ENCODE peak calls at places on chromosomes 4 and X, in eight cellular contexts. F, J, O, N, K, I, S and L are unnamed samples.

GRCh38 chrX:145190801-145191389 is 56.4 kb upstream of the SPANXN1 start:
- DNase-seq in O (no peak), S (no peak), N (peak; percentile 76), F (no peak), K (peak; percentile 0), I (no peak), J (no peak), L (no peak)

GRCh38 chr4:137531951-137532868 is at the start of gene PCDH18:
- DNase-seq in I (peak; percentile 98), F (peak; percentile 34), K (peak; percentile 99), N (no peak), O (no peak), J (peak; percentile 97), S (peak; percentile 96), L (peak; percentile 90)

GRCh38 chrX:123432362-123433150 is 248.5 kb downstream of the GRIA3 start:
- DNase-seq in N (no peak), J (no peak), I (no peak), O (no peak), S (no peak), F (no peak), K (no peak), L (no peak)

GRCh38 chrX:20711366-20711765 is 444.7 kb upstream of the RPS6KA3 start:
- DNase-seq in S (no peak), I (no peak), O (no peak), N (no peak), J (no peak), K (no peak), F (no peak), L (no peak)

GRCh38 chr4:92599044-92599443 is 295.3 kb downstream of the GRID2 start:
- DNase-seq in F (no peak), K (peak; percentile 23), S (no peak), N (no peak), J (no peak), O (no peak), I (no peak), L (no peak)

GRCh38 chrX:11758400-11759171 is 549 bp downstream of the MSL3 start:
- DNase-seq in O (peak; percentile 81), K (peak; percentile 80), N (peak; percentile 94), F (peak; percentile 96), J (peak; percentile 91), I (peak; percentile 73), S (peak; percentile 49), L (peak; percentile 78)

GRCh38 chr4:169342906-169343560 is 72.3 kb upstream of the SH3RF1 start:
- DNase-seq in O (no peak), K (no peak), S (peak; percentile 62), I (peak; percentile 41), J (no peak), F (no peak), N (no peak), L (no peak)

GRCh38 chrX:130118396-130118795 is 8.1 kb upstream of the ELF4 start:
- DNase-seq in I (peak; percentile 81), K (peak; percentile 78), J (no peak), F (no peak), O (no peak), S (peak; percentile 85), N (peak; percentile 47), L (peak; percentile 88)

GRCh38 chr4:139420652-139421051 is 33.3 kb upstream of the RAB33B start:
- DNase-seq in I (no peak), S (no peak), O (no peak), K (no peak), N (no peak), F (no peak), J (no peak), L (no peak)

GRCh38 chrX:41145920-41146608 is 60.8 kb downstream of the USP9X start:
- DNase-seq in I (peak; percentile 92), J (no peak), K (peak; percentile 89), S (peak; percentile 91), O (no peak), F (no peak), N (no peak), L (peak; percentile 69)

GRCh38 chr4:137531121-137531520 is 1.2 kb downstream of the PCDH18 start:
- DNase-seq in S (no peak), J (no peak), I (peak; percentile 65), O (no peak), F (no peak), N (no peak), K (peak; percentile 81), L (no peak)

GRCh38 chrX:123173833-123174232 is 10.2 kb upstream of the GRIA3 start:
- DNase-seq in O (no peak), I (no peak), F (no peak), N (peak; percentile 71), K (peak; percentile 0), S (no peak), J (no peak), L (no peak)

GRCh38 chr4:119209077-119209476 is 3.4 kb upstream of the USP53 start:
- DNase-seq in F (no peak), K (peak; percentile 90), N (no peak), S (peak; percentile 89), O (no peak), J (no peak), I (peak; percentile 96), L (peak; percentile 83)

GRCh38 chr4:140602714-140603113 is 34.0 kb upstream of the UCP1 start:
- DNase-seq in O (no peak), F (no peak), I (no peak), K (no peak), J (no peak), N (no peak), S (no peak), L (no peak)

GRCh38 chrX:119105826-119106225 is 21.8 kb downstream of the KIAA1210 start:
- DNase-seq in F (no peak), O (no peak), I (peak; percentile 19), K (peak; percentile 43), N (no peak), S (peak; percentile 62), J (no peak), L (no peak)

GRCh38 chr4:123588631-123589223 is 192.1 kb downstream of the SPRY1 start:
- DNase-seq in N (no peak), F (no peak), I (peak; percentile 60), J (peak; percentile 78), S (peak; percentile 81), K (peak; percentile 42), O (no peak), L (no peak)

GRCh38 chr4:102497986-102498385 is 3.2 kb upstream of the NFKB1 start:
- DNase-seq in F (no peak), N (no peak), I (no peak), O (no peak), J (no peak), S (no peak), K (no peak), L (no peak)

GRCh38 chr4:87103691-87104187 is 116.7 kb downstream of the KLHL8 start:
- DNase-seq in K (peak; percentile 83), N (no peak), F (no peak), S (peak; percentile 83), J (no peak), I (peak; percentile 84), O (no peak), L (peak; percentile 84)

GRCh38 chr4:23023121-23023520 is 330.4 kb downstream of the GBA3 start:
- DNase-seq in F (no peak), S (no peak), K (no peak), O (no peak), J (no peak), N (no peak), I (no peak), L (no peak)

GRCh38 chr4:139229534-139230039 is 50.4 kb downstream of the MGARP start:
- DNase-seq in S (peak; percentile 36), N (peak; percentile 77), J (no peak), O (no peak), I (peak; percentile 68), K (peak; percentile 81), F (no peak), L (peak; percentile 64)

GRCh38 chr4:173038192-173038896 is 130.3 kb upstream of the GALNT7 start:
- DNase-seq in N (no peak), K (no peak), F (no peak), S (no peak), J (no peak), I (no peak), O (no peak), L (peak; percentile 16)

GRCh38 chr4:169348541-169348940 is 77.8 kb upstream of the SH3RF1 start:
- DNase-seq in J (no peak), O (no peak), N (no peak), I (no peak), K (no peak), F (no peak), S (no peak), L (no peak)

GRCh38 chr4:31518796-31519250 is 798.7 kb downstream of the PCDH7 start:
- DNase-seq in J (no peak), O (no peak), F (no peak), I (peak; percentile 32), S (peak; percentile 62), N (no peak), K (peak; percentile 81), L (no peak)

GRCh38 chr4:167168611-167169010 is 65.7 kb downstream of the SPOCK3 start:
- DNase-seq in N (no peak), K (no peak), F (no peak), S (no peak), J (no peak), O (no peak), I (no peak), L (no peak)

GRCh38 chr4:181728567-181728966 is 514.6 kb upstream of the TENM3 start:
- DNase-seq in J (no peak), N (no peak), F (no peak), O (no peak), I (peak; percentile 4), S (no peak), K (no peak), L (no peak)

GRCh38 chr4:69910016-69910782 is 20.7 kb upstream of the CSN1S1 start:
- DNase-seq in N (no peak), F (no peak), J (no peak), O (no peak), I (peak; percentile 21), K (peak; percentile 89), S (no peak), L (no peak)

GRCh38 chr4:38664704-38665401 is 854 bp downstream of the KLF3 start:
- DNase-seq in S (peak; percentile 48), I (peak; percentile 56), K (peak; percentile 56), J (peak; percentile 85), N (no peak), F (peak; percentile 86), O (peak; percentile 41), L (peak; percentile 67)

GRCh38 chrX:114046695-114047279 is 537.1 kb upstream of the HTR2C start:
- DNase-seq in K (no peak), O (no peak), N (no peak), J (no peak), I (no peak), F (no peak), S (no peak), L (no peak)
- H3K4me1 ChIP-seq in K (no peaks in the 10 kb centered on the region), O (no peaks in the 10 kb centered on the region), N (no peaks in the 10 kb centered on the region), J (no peaks in the 10 kb centered on the region), I (no peaks in the 10 kb centered on the region), F (no peaks in the 10 kb centered on the region), S (no peaks in the 10 kb centered on the region), L (no peaks in the 10 kb centered on the region)

GRCh38 chrX:129065895-129066294 is 457.4 kb downstream of the SMARCA1 start:
- DNase-seq in I (no peak), F (no peak), J (no peak), O (no peak), S (no peak), K (no peak), N (no peak), L (no peak)
- H3K4me1 ChIP-seq in I (no peaks in the 10 kb centered on the region), F (no peaks in the 10 kb centered on the region), J (no peaks in the 10 kb centered on the region), O (no peaks in the 10 kb centered on the region), S (no peaks in the 10 kb centered on the region), K (no peaks in the 10 kb centered on the region), N (no peaks in the 10 kb centered on the region), L (no peaks in the 10 kb centered on the region)

GRCh38 chrX:13699183-13699826 is 10.4 kb downstream of the RAB9A start:
- DNase-seq in O (no peak), N (peak; percentile 55), K (no peak), S (peak; percentile 20), J (no peak), I (peak; percentile 23), F (no peak), L (peak; percentile 15)
- H3K4me1 ChIP-seq in O (peaks cover 39% of the 10 kb centered on the region), N (peaks cover 74% of the 10 kb centered on the region), K (peaks cover 2% of the 10 kb centered on the region), S (peaks cover 14% of the 10 kb centered on the region), J (peaks cover 43% of the 10 kb centered on the region), I (peaks cover 9% of the 10 kb centered on the region), F (peaks cover 44% of the 10 kb centered on the region), L (peaks cover 20% of the 10 kb centered on the region)

GRCh38 chr4:141657550-141657949 is 21.2 kb downstream of the IL15 start:
- DNase-seq in S (no peak), F (no peak), N (no peak), I (no peak), K (no peak), J (no peak), O (no peak), L (no peak)
- H3K4me1 ChIP-seq in S (peaks cover 8% of the 10 kb centered on the region), F (peaks cover 19% of the 10 kb centered on the region), N (no peaks in the 10 kb centered on the region), I (peaks cover 4% of the 10 kb centered on the region), K (no peaks in the 10 kb centered on the region), J (peaks cover 23% of the 10 kb centered on the region), O (no peaks in the 10 kb centered on the region), L (peaks cover 5% of the 10 kb centered on the region)